ENCODE peak calls at places on chromosome 7, in five cellular contexts. One of them, this sample, is unnamed. For H3K9me3, the result is how much of the 10 kb centered on the place peaks cover.

GRCh38 chr7:7696458-7697119 is 21.8 kb downstream of the RPA3 start:
- DNase-seq in small intestine: peak
- DNase-seq in endodermal cell: no peak
- DNase-seq in WERI-Rb-1: no peak
- DNase-seq in lower lobe of right lung: no peak
- DNase-seq in this sample: no peak

GRCh38 chr7:10888861-10889260 is 84.8 kb upstream of the PHF14 start:
- DNase-seq in small intestine: peak
- DNase-seq in endodermal cell: no peak
- DNase-seq in WERI-Rb-1: no peak
- DNase-seq in lower lobe of right lung: no peak
- DNase-seq in this sample: no peak

GRCh38 chr7:94933256-94933990 is 26.0 kb downstream of the PPP1R9A start:
- DNase-seq in small intestine: no peak
- DNase-seq in endodermal cell: no peak
- DNase-seq in WERI-Rb-1: no peak
- DNase-seq in lower lobe of right lung: no peak
- DNase-seq in this sample: no peak

GRCh38 chr7:122433765-122434164 is 129.2 kb upstream of the FEZF1 start:
- DNase-seq in small intestine: no peak
- DNase-seq in endodermal cell: no peak
- DNase-seq in WERI-Rb-1: no peak
- DNase-seq in lower lobe of right lung: no peak
- DNase-seq in this sample: no peak

GRCh38 chr7:151992375-151992774 is 33.1 kb upstream of the GALNT11 start:
- DNase-seq in small intestine: peak
- DNase-seq in endodermal cell: peak
- DNase-seq in WERI-Rb-1: peak
- DNase-seq in lower lobe of right lung: peak
- DNase-seq in this sample: peak

GRCh38 chr7:40516376-40516775 is 381.6 kb downstream of the SUGCT start:
- DNase-seq in small intestine: no peak
- DNase-seq in endodermal cell: no peak
- DNase-seq in WERI-Rb-1: no peak
- DNase-seq in lower lobe of right lung: no peak
- DNase-seq in this sample: no peak

GRCh38 chr7:106737202-106737562 is 76.2 kb upstream of the CCDC71L start:
- DNase-seq in small intestine: no peak
- DNase-seq in endodermal cell: no peak
- DNase-seq in WERI-Rb-1: no peak
- DNase-seq in lower lobe of right lung: no peak
- DNase-seq in this sample: no peak

GRCh38 chr7:157740251-157740650 is 403.4 kb downstream of the DNAJB6 start:
- DNase-seq in small intestine: no peak
- DNase-seq in endodermal cell: no peak
- DNase-seq in WERI-Rb-1: no peak
- DNase-seq in lower lobe of right lung: no peak
- DNase-seq in this sample: no peak

GRCh38 chr7:114648680-114649079 is 234.1 kb downstream of the FOXP2 start:
- DNase-seq in small intestine: no peak
- DNase-seq in endodermal cell: no peak
- DNase-seq in WERI-Rb-1: no peak
- DNase-seq in lower lobe of right lung: no peak
- DNase-seq in this sample: no peak

GRCh38 chr7:157513682-157514081 is 176.9 kb downstream of the DNAJB6 start:
- DNase-seq in small intestine: no peak
- DNase-seq in endodermal cell: peak
- DNase-seq in WERI-Rb-1: no peak
- DNase-seq in lower lobe of right lung: no peak
- DNase-seq in this sample: no peak

GRCh38 chr7:73721237-73721848 is 1.9 kb upstream of the STX1A start:
- DNase-seq in small intestine: no peak
- DNase-seq in endodermal cell: no peak
- DNase-seq in WERI-Rb-1: no peak
- DNase-seq in lower lobe of right lung: no peak
- DNase-seq in this sample: peak

GRCh38 chr7:46752881-46753366 is 829.0 kb downstream of the TNS3 start:
- DNase-seq in small intestine: no peak
- DNase-seq in endodermal cell: no peak
- DNase-seq in WERI-Rb-1: no peak
- DNase-seq in lower lobe of right lung: no peak
- DNase-seq in this sample: no peak

GRCh38 chr7:50856231-50856630 is 73.5 kb upstream of the GRB10 start:
- DNase-seq in small intestine: no peak
- DNase-seq in endodermal cell: no peak
- DNase-seq in WERI-Rb-1: no peak
- DNase-seq in lower lobe of right lung: no peak
- DNase-seq in this sample: no peak

GRCh38 chr7:151951672-151952338 is 4.4 kb upstream of the GALNTL5 start:
- DNase-seq in small intestine: no peak
- DNase-seq in endodermal cell: no peak
- DNase-seq in WERI-Rb-1: peak
- DNase-seq in lower lobe of right lung: no peak
- DNase-seq in this sample: no peak

GRCh38 chr7:5452937-5453540 is 29.4 kb upstream of the TNRC18 start:
- DNase-seq in small intestine: no peak
- DNase-seq in endodermal cell: peak
- DNase-seq in WERI-Rb-1: peak
- DNase-seq in lower lobe of right lung: no peak
- DNase-seq in this sample: no peak

GRCh38 chr7:67878808-67879207 is 882.2 kb downstream of the TYW1 start:
- DNase-seq in small intestine: no peak
- DNase-seq in endodermal cell: no peak
- DNase-seq in WERI-Rb-1: no peak
- DNase-seq in lower lobe of right lung: no peak
- DNase-seq in this sample: no peak

GRCh38 chr7:41870017-41870416 is 167.1 kb upstream of the INHBA start:
- DNase-seq in small intestine: no peak
- DNase-seq in endodermal cell: no peak
- DNase-seq in WERI-Rb-1: no peak
- DNase-seq in lower lobe of right lung: no peak
- DNase-seq in this sample: no peak

GRCh38 chr7:107236857-107237256 is 68.1 kb downstream of the HBP1 start:
- DNase-seq in small intestine: no peak
- DNase-seq in endodermal cell: no peak
- DNase-seq in WERI-Rb-1: no peak
- DNase-seq in lower lobe of right lung: no peak
- DNase-seq in this sample: no peak

GRCh38 chr7:130921391-130922180 is 187.6 kb upstream of the KLF14 start:
- DNase-seq in small intestine: peak
- DNase-seq in endodermal cell: no peak
- DNase-seq in WERI-Rb-1: no peak
- DNase-seq in lower lobe of right lung: no peak
- DNase-seq in this sample: no peak

GRCh38 chr7:84232653-84233052 is 38.1 kb upstream of the SEMA3A start:
- DNase-seq in small intestine: no peak
- DNase-seq in endodermal cell: no peak
- DNase-seq in WERI-Rb-1: no peak
- DNase-seq in lower lobe of right lung: no peak
- DNase-seq in this sample: no peak

GRCh38 chr7:17774701-17775288 is 165.5 kb downstream of the SNX13 start:
- DNase-seq in small intestine: no peak
- DNase-seq in endodermal cell: no peak
- DNase-seq in WERI-Rb-1: no peak
- DNase-seq in lower lobe of right lung: no peak
- DNase-seq in this sample: no peak

GRCh38 chr7:74405191-74405898 is 48.4 kb upstream of the GTF2IRD1 start:
- DNase-seq in small intestine: no peak
- DNase-seq in endodermal cell: peak
- DNase-seq in WERI-Rb-1: peak
- DNase-seq in lower lobe of right lung: no peak
- DNase-seq in this sample: no peak

GRCh38 chr7:104196161-104196560 is 11.7 kb downstream of the ORC5 start:
- DNase-seq in small intestine: no peak
- DNase-seq in endodermal cell: no peak
- DNase-seq in WERI-Rb-1: no peak
- DNase-seq in lower lobe of right lung: no peak
- DNase-seq in this sample: no peak

GRCh38 chr7:12369700-12370099 is 34.0 kb downstream of the VWDE start:
- DNase-seq in small intestine: no peak
- DNase-seq in endodermal cell: no peak
- DNase-seq in WERI-Rb-1: no peak
- DNase-seq in lower lobe of right lung: no peak
- DNase-seq in this sample: no peak

GRCh38 chr7:20440472-20441105 is 109.9 kb downstream of the ITGB8 start:
- DNase-seq in small intestine: peak
- DNase-seq in endodermal cell: peak
- DNase-seq in WERI-Rb-1: peak
- DNase-seq in lower lobe of right lung: no peak
- DNase-seq in this sample: peak

GRCh38 chr7:134440067-134440466 is 18.8 kb downstream of the AKR1B1 start:
- DNase-seq in small intestine: no peak
- DNase-seq in endodermal cell: no peak
- DNase-seq in WERI-Rb-1: no peak
- DNase-seq in lower lobe of right lung: no peak
- DNase-seq in this sample: no peak

GRCh38 chr7:100367676-100368613 is 5.3 kb upstream of the PILRA start:
- DNase-seq in small intestine: no peak
- DNase-seq in endodermal cell: no peak
- DNase-seq in WERI-Rb-1: no peak
- DNase-seq in lower lobe of right lung: peak
- DNase-seq in this sample: no peak

GRCh38 chr7:334618-335357 is 44.8 kb downstream of the FOXL3 start:
- DNase-seq in small intestine: no peak
- DNase-seq in endodermal cell: no peak
- DNase-seq in WERI-Rb-1: no peak
- DNase-seq in lower lobe of right lung: no peak
- DNase-seq in this sample: peak

GRCh38 chr7:29987083-29987482 is 2.5 kb downstream of the SCRN1 start:
- DNase-seq in small intestine: no peak
- DNase-seq in endodermal cell: no peak
- DNase-seq in WERI-Rb-1: no peak
- DNase-seq in lower lobe of right lung: no peak
- DNase-seq in this sample: no peak

GRCh38 chr7:31327071-31327470 is 13.5 kb downstream of the NEUROD6 start:
- DNase-seq in small intestine: no peak
- DNase-seq in endodermal cell: peak
- DNase-seq in WERI-Rb-1: no peak
- DNase-seq in lower lobe of right lung: no peak
- DNase-seq in this sample: no peak

GRCh38 chr7:31323101-31323500 is 17.4 kb downstream of the NEUROD6 start:
- DNase-seq in small intestine: no peak
- DNase-seq in endodermal cell: no peak
- DNase-seq in WERI-Rb-1: no peak
- DNase-seq in lower lobe of right lung: no peak
- DNase-seq in this sample: no peak

GRCh38 chr7:31320675-31321074 is 19.9 kb downstream of the NEUROD6 start:
- DNase-seq in small intestine: no peak
- DNase-seq in endodermal cell: no peak
- DNase-seq in WERI-Rb-1: no peak
- DNase-seq in lower lobe of right lung: no peak
- DNase-seq in this sample: no peak

DNA sequence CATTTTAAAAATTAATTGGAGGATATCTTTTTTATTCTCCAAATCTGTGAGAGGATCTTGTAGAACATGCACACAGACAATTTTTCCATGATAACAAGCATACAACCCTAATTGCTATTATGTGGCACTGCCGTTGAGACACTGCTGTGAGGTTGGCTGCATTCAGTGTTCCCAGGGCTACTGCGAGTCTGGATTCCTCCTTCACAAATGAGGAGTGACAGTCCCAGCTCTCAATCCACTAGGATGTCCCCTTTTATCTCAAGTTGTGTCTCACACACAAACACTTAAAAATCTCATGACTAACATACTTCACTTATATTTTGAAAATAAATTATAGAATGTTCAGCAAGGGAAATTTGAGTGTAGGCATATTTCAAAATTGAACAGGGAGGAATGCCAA is 14.1 kb downstream of the NEUROD6 start:
- DNase-seq in small intestine: no peak
- DNase-seq in endodermal cell: no peak
- DNase-seq in WERI-Rb-1: no peak
- DNase-seq in lower lobe of right lung: no peak
- DNase-seq in this sample: no peak
- H3K9me3 ChIP-seq in small intestine: under half
- H3K9me3 ChIP-seq in endodermal cell: under half
- H3K9me3 ChIP-seq in WERI-Rb-1: under half
- H3K9me3 ChIP-seq in lower lobe of right lung: under half
- H3K9me3 ChIP-seq in this sample: under half

GRCh38 chr7:90788057-90788456 is 191.9 kb downstream of the CDK14 start:
- DNase-seq in small intestine: no peak
- DNase-seq in endodermal cell: peak
- DNase-seq in WERI-Rb-1: no peak
- DNase-seq in lower lobe of right lung: no peak
- DNase-seq in this sample: no peak

GRCh38 chr7:90797596-90797995 is 201.5 kb downstream of the CDK14 start:
- DNase-seq in small intestine: no peak
- DNase-seq in endodermal cell: no peak
- DNase-seq in WERI-Rb-1: no peak
- DNase-seq in lower lobe of right lung: no peak
- DNase-seq in this sample: no peak

GRCh38 chr7:90791596-90791995 is 195.5 kb downstream of the CDK14 start:
- DNase-seq in small intestine: no peak
- DNase-seq in endodermal cell: no peak
- DNase-seq in WERI-Rb-1: no peak
- DNase-seq in lower lobe of right lung: no peak
- DNase-seq in this sample: no peak

GRCh38 chr7:90792301-90792700 is 196.2 kb downstream of the CDK14 start:
- DNase-seq in small intestine: no peak
- DNase-seq in endodermal cell: no peak
- DNase-seq in WERI-Rb-1: no peak
- DNase-seq in lower lobe of right lung: no peak
- DNase-seq in this sample: no peak
- H3K9me3 ChIP-seq in small intestine: under half
- H3K9me3 ChIP-seq in endodermal cell: under half
- H3K9me3 ChIP-seq in WERI-Rb-1: under half
- H3K9me3 ChIP-seq in lower lobe of right lung: under half
- H3K9me3 ChIP-seq in this sample: under half

DNA sequence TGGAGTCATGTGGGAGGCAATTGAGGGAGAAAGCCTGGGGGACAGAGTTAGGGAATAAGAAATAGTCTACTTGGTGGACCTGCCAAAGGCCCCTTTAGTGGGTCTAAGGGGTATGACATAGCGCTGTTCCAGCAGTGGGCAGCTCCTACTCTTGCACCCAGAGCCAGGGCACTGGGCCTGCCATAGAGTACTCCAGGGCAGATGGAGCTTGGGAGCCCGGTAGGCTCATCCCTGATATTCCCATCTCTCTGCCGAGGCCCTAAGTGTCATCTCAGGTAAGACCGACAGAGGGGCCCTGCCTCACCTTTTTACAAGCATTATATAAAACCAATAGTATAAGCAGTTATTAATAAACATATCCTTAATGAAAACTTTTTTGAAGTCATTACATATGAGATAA is 9.6 kb downstream of the SAMD9L start:
- DNase-seq in small intestine: no peak
- DNase-seq in endodermal cell: no peak
- DNase-seq in WERI-Rb-1: no peak
- DNase-seq in lower lobe of right lung: no peak
- DNase-seq in this sample: no peak
- H3K9me3 ChIP-seq in small intestine: under half
- H3K9me3 ChIP-seq in endodermal cell: under half
- H3K9me3 ChIP-seq in WERI-Rb-1: under half
- H3K9me3 ChIP-seq in lower lobe of right lung: under half
- H3K9me3 ChIP-seq in this sample: under half

GRCh38 chr7:63106506-63107388 is 891.9 kb upstream of the ZNF722 start:
- DNase-seq in small intestine: no peak
- DNase-seq in endodermal cell: no peak
- DNase-seq in WERI-Rb-1: no peak
- DNase-seq in lower lobe of right lung: no peak
- DNase-seq in this sample: no peak

GRCh38 chr7:63105978-63106377 is 892.7 kb upstream of the ZNF722 start:
- DNase-seq in small intestine: no peak
- DNase-seq in endodermal cell: no peak
- DNase-seq in WERI-Rb-1: no peak
- DNase-seq in lower lobe of right lung: no peak
- DNase-seq in this sample: no peak

GRCh38 chr7:63104666-63105065 is 894.0 kb upstream of the ZNF722 start:
- DNase-seq in small intestine: no peak
- DNase-seq in endodermal cell: no peak
- DNase-seq in WERI-Rb-1: no peak
- DNase-seq in lower lobe of right lung: no peak
- DNase-seq in this sample: no peak
- H3K9me3 ChIP-seq in small intestine: under half
- H3K9me3 ChIP-seq in endodermal cell: half or more
- H3K9me3 ChIP-seq in WERI-Rb-1: under half
- H3K9me3 ChIP-seq in lower lobe of right lung: under half
- H3K9me3 ChIP-seq in this sample: under half